ENCODE peak calls at places on chromosome 20, in eight cellular contexts. V is NCI-H2107; I is effector CD4-positive, alpha-beta T cell; X is effector memory CD8-positive, alpha-beta T cell; T is iPS-NIHi11; Q is G401; K is KBM-7; F is mucosa of descending colon. W is an unnamed sample.

GRCh38 chr20:44997171-44997570 is 30.9 kb downstream of the STK4 start:
- DNase-seq in Q (no peak), F (no peak), T (no peak), K (no peak), V (no peak), I (no peak), X (no peak), W (no peak)

GRCh38 chr20:46070215-46070910 is 19.4 kb downstream of the NCOA5 start:
- DNase-seq in F (no peak), V (no peak), K (no peak), Q (no peak), T (no peak), I (no peak), X (no peak), W (no peak)

GRCh38 chr20:6562111-6562510 is 205.4 kb upstream of the BMP2 start:
- DNase-seq in X (no peak), V (no peak), F (no peak), K (no peak), I (no peak), T (no peak), Q (no peak), W (no peak)

GRCh38 chr20:63498950-63499332 is at the start of gene EEF1A2:
- DNase-seq in F (no peak), Q (peak; percentile 68), T (peak; percentile 64), X (peak; percentile 39), I (peak; percentile 51), V (no peak), K (peak; percentile 24), W (peak; percentile 79)

GRCh38 chr20:32536861-32537656 is 48.1 kb downstream of the NOL4L start:
- DNase-seq in X (peak; percentile 52), K (no peak), V (peak; percentile 81), F (peak; percentile 91), Q (peak; percentile 61), T (peak; percentile 68), I (peak; percentile 52), W (peak; percentile 52)

GRCh38 chr20:15902493-15902892 is 670.8 kb downstream of the KIF16B start:
- DNase-seq in T (peak; percentile 33), K (peak; percentile 11), X (no peak), F (no peak), Q (no peak), I (no peak), V (no peak), W (no peak)

GRCh38 chr20:36848078-36848660 is 27.8 kb upstream of the TLDC2 start:
- DNase-seq in X (no peak), I (no peak), V (no peak), K (no peak), Q (peak; percentile 72), F (no peak), T (no peak), W (no peak)

GRCh38 chr20:55333798-55334197 is 671.5 kb downstream of the CBLN4 start:
- DNase-seq in T (no peak), F (no peak), X (no peak), K (no peak), Q (no peak), I (no peak), V (no peak), W (no peak)

GRCh38 chr20:52035498-52035897 is 156.1 kb downstream of the ZFP64 start:
- DNase-seq in I (no peak), F (no peak), T (no peak), Q (no peak), V (no peak), X (no peak), K (no peak), W (no peak)

GRCh38 chr20:13567663-13568062 is 71.1 kb downstream of the TASP1 start:
- DNase-seq in I (no peak), X (no peak), F (no peak), K (peak; percentile 45), Q (peak; percentile 37), V (no peak), T (no peak), W (no peak)

GRCh38 chr20:61354501-61354900 is 102.4 kb downstream of the CDH4 start:
- DNase-seq in Q (no peak), X (no peak), T (no peak), K (no peak), V (no peak), F (no peak), I (no peak), W (no peak)

GRCh38 chr20:37565134-37565811 is 37.6 kb upstream of the BLCAP start:
- DNase-seq in Q (no peak), T (no peak), F (no peak), I (no peak), K (no peak), X (no peak), V (no peak), W (no peak)

GRCh38 chr20:62242196-62242595 is 3.9 kb downstream of the OSBPL2 start:
- DNase-seq in K (no peak), F (no peak), X (no peak), Q (no peak), T (no peak), V (no peak), I (no peak), W (no peak)

GRCh38 chr20:58712823-58713731 is 20.5 kb downstream of the NPEPL1 start:
- DNase-seq in X (no peak), V (no peak), I (no peak), K (no peak), T (no peak), Q (no peak), F (peak; percentile 15), W (peak; percentile 32)

GRCh38 chr20:53597085-53597482 is 3.4 kb upstream of the ZNF217 start:
- DNase-seq in K (no peak), I (no peak), F (no peak), X (no peak), T (no peak), V (no peak), Q (no peak), W (no peak)

GRCh38 chr20:63941282-63942060 is 14.7 kb downstream of the UCKL1 start:
- DNase-seq in K (peak; percentile 71), F (peak; percentile 68), I (peak; percentile 69), T (peak; percentile 77), V (no peak), Q (no peak), X (peak; percentile 75), W (peak; percentile 76)

GRCh38 chr20:32028647-32029372 is 18.6 kb downstream of the CCM2L start:
- DNase-seq in Q (peak; percentile 82), V (no peak), X (no peak), F (no peak), I (no peak), K (no peak), T (no peak), W (no peak)

GRCh38 chr20:23340524-23340923 is 10.1 kb upstream of the NXT1 start:
- DNase-seq in Q (peak; percentile 88), V (peak; percentile 29), F (no peak), I (no peak), K (peak; percentile 59), X (no peak), T (peak; percentile 77), W (no peak)

GRCh38 chr20:45090481-45090880 is 10.4 kb downstream of the KCNS1 start:
- DNase-seq in Q (no peak), F (no peak), K (no peak), X (no peak), T (no peak), I (no peak), V (no peak), W (no peak)

GRCh38 chr20:23637282-23638221 is at the start of gene CST3:
- DNase-seq in I (no peak), F (peak; percentile 93), X (peak; percentile 1), V (peak; percentile 16), Q (peak; percentile 57), T (peak; percentile 90), K (peak; percentile 72), W (peak; percentile 94)

GRCh38 chr20:57482148-57482547 is 42.8 kb downstream of the CTCFL start:
- DNase-seq in F (no peak), K (no peak), T (no peak), Q (peak; percentile 27), X (no peak), V (no peak), I (no peak), W (no peak)

GRCh38 chr20:49630396-49630951 is 62.5 kb upstream of the PTGIS start:
- DNase-seq in X (no peak), T (no peak), Q (no peak), K (no peak), V (no peak), I (no peak), F (no peak), W (no peak)

GRCh38 chr20:10061641-10062040 is 26.9 kb downstream of the ANKEF1 start:
- DNase-seq in Q (no peak), I (no peak), F (no peak), T (no peak), X (no peak), V (peak; percentile 65), K (no peak), W (no peak)

GRCh38 chr20:41818991-41819390 is 200.8 kb upstream of the CHD6 start:
- DNase-seq in F (no peak), T (no peak), K (no peak), V (no peak), Q (no peak), I (no peak), X (no peak), W (no peak)

GRCh38 chr20:44026932-44027685 is 112.5 kb downstream of the TOX2 start:
- DNase-seq in V (no peak), X (no peak), Q (no peak), T (no peak), I (no peak), F (no peak), K (no peak), W (no peak)

GRCh38 chr20:38111366-38112232 is 53.5 kb downstream of the TGM2 start:
- DNase-seq in I (no peak), F (no peak), V (no peak), Q (no peak), T (no peak), K (no peak), X (no peak), W (no peak)

GRCh38 chr20:24097051-24097450 is 108.5 kb upstream of the GGTLC1 start:
- DNase-seq in V (no peak), X (no peak), K (no peak), I (no peak), F (no peak), T (no peak), Q (no peak), W (no peak)

GRCh38 chr20:4813839-4814695 is 92.4 kb downstream of the PRND start:
- DNase-seq in F (no peak), V (no peak), T (peak; percentile 30), X (peak; percentile 76), K (peak; percentile 88), I (peak; percentile 64), Q (no peak), W (no peak)

GRCh38 chr20:37727247-37727956 is 33.6 kb downstream of the CTNNBL1 start:
- DNase-seq in T (peak; percentile 61), K (no peak), I (no peak), F (no peak), Q (peak; percentile 56), X (no peak), V (no peak), W (no peak)

GRCh38 chr20:49751397-49751735 is 37.7 kb upstream of the B4GALT5 start:
- DNase-seq in F (no peak), K (no peak), X (no peak), T (no peak), V (no peak), Q (no peak), I (no peak), W (no peak)

GRCh38 chr20:40945754-40946451 is 82.7 kb upstream of the TOP1 start:
- DNase-seq in T (peak; percentile 79), I (no peak), V (no peak), Q (peak; percentile 33), K (peak; percentile 39), X (no peak), F (peak; percentile 58), W (peak; percentile 53)

GRCh38 chr20:50111120-50111828 is 1.7 kb downstream of the UBE2V1 start:
- DNase-seq in I (no peak), T (no peak), K (no peak), Q (no peak), F (no peak), V (no peak), X (no peak), W (no peak)

GRCh38 chr20:10987651-10988383 is 314.0 kb upstream of the JAG1 start:
- DNase-seq in X (no peak), T (no peak), I (no peak), F (no peak), Q (no peak), K (no peak), V (peak; percentile 8), W (no peak)

GRCh38 chr20:64105846-64106434 is 1.4 kb downstream of the NPBWR2 start:
- DNase-seq in F (peak; percentile 11), V (no peak), I (no peak), K (no peak), T (no peak), X (no peak), Q (no peak), W (peak; percentile 55)

W was measured in left lung.